ENCODE peak calls at places on chromosomes 5 and 9, in eight cellular contexts. N is NB4, V is fibroblast of mammary gland, W is fibroblast of lung, F is BE2C, M is astrocyte of the cerebellum, Q is A549, J is IMR-90. A is an unnamed sample.

GRCh38 chr5:96254980-96255681 is 177.9 kb downstream of the PCSK1 start:
- DNase-seq in N (no peak), V (peak), W (peak), F (no peak), M (peak), Q (peak), J (peak), A (no peak)

GRCh38 chr5:33223563-33224305 is 217.0 kb upstream of the TARS1 start:
- DNase-seq in N (no peak), V (peak), W (peak), F (no peak), M (no peak), Q (no peak), J (peak), A (no peak)

GRCh38 chr9:108282872-108283271 is 572.9 kb downstream of the ACTL7B start:
- DNase-seq in N (peak), V (peak), W (no peak), F (no peak), M (no peak), Q (no peak), J (peak), A (no peak)

GRCh38 chr9:19032411-19032810 is 598 bp downstream of the SAXO1 start:
- DNase-seq in N (no peak), V (no peak), W (no peak), F (no peak), M (no peak), Q (no peak), J (no peak), A (no peak)

GRCh38 chr5:55993013-55993412 is 1.8 kb downstream of the IL6ST start:
- DNase-seq in N (peak), V (peak), W (no peak), F (no peak), M (no peak), Q (no peak), J (peak), A (peak)

GRCh38 chr5:82639393-82640144 is 361.4 kb upstream of the RPS23 start:
- DNase-seq in N (no peak), V (no peak), W (peak), F (no peak), M (peak), Q (no peak), J (peak), A (no peak)

GRCh38 chr9:113621309-113621791 is 157.8 kb downstream of the RGS3 start:
- DNase-seq in N (no peak), V (peak), W (peak), F (no peak), M (peak), Q (no peak), J (peak), A (peak)

GRCh38 chr9:105883847-105884246 is 189.5 kb downstream of the TMEM38B start:
- DNase-seq in N (peak), V (no peak), W (no peak), F (no peak), M (no peak), Q (no peak), J (no peak), A (no peak)

GRCh38 chr5:30620481-30621085 is 572.9 kb upstream of the CDH6 start:
- DNase-seq in N (no peak), V (no peak), W (no peak), F (no peak), M (no peak), Q (no peak), J (no peak), A (no peak)

GRCh38 chr5:122501087-122501435 is 189.0 kb downstream of the SNCAIP start:
- DNase-seq in N (no peak), V (peak), W (peak), F (no peak), M (peak), Q (no peak), J (peak), A (no peak)

GRCh38 chr9:97969014-97969413 is 14.1 kb upstream of the ANP32B start:
- DNase-seq in N (no peak), V (no peak), W (no peak), F (no peak), M (no peak), Q (no peak), J (no peak), A (no peak)

GRCh38 chr9:135468866-135469521 is 10.6 kb upstream of the PPP1R26 start:
- DNase-seq in N (peak), V (peak), W (peak), F (no peak), M (no peak), Q (no peak), J (peak), A (peak)

GRCh38 chr9:2875218-2875977 is 31.5 kb upstream of the PUM3 start:
- DNase-seq in N (no peak), V (no peak), W (no peak), F (no peak), M (no peak), Q (no peak), J (no peak), A (no peak)

GRCh38 chr5:146623009-146623408 is 107.0 kb upstream of the GPR151 start:
- DNase-seq in N (no peak), V (no peak), W (no peak), F (no peak), M (no peak), Q (no peak), J (no peak), A (no peak)

GRCh38 chr5:146620663-146621051 is 104.7 kb upstream of the GPR151 start:
- DNase-seq in N (no peak), V (no peak), W (no peak), F (no peak), M (no peak), Q (no peak), J (no peak), A (peak)

GRCh38 chr5:146624179-146624578 is 108.2 kb upstream of the GPR151 start:
- DNase-seq in N (no peak), V (no peak), W (no peak), F (no peak), M (no peak), Q (no peak), J (no peak), A (no peak)

GRCh38 chr5:146623657-146624056 is 107.7 kb upstream of the GPR151 start:
- DNase-seq in N (no peak), V (no peak), W (no peak), F (no peak), M (no peak), Q (no peak), J (no peak), A (no peak)

DNA sequence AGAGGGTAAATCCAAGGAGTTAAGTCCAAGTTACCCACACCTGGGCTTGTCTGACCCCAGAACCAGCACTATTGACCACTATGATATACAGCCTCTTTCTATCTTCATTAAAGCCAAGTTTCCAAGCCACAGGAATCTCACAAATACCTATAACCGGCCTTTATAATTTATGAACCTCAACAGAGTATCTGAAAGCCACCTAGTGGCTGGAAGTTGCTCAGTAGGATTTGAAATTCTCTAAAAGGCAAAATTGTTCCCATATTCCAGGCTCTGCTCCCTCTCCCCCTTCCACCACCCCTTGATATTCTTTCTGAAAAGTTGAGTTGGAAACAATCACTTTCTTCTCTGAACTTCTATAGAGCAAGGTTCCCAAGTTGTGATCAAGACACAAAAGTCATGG is 106.4 kb upstream of the GPR151 start:
- DNase-seq in N (no peak), V (no peak), W (peak), F (no peak), M (no peak), Q (no peak), J (no peak), A (no peak)
- TF ChIP-seq CTCF in N (peak), V (peak), W (no peak), F (peak), M (peak), Q (peak), J (peak), A (peak)

GRCh38 chr5:150302301-150303069 is at the start of gene ARSI:
- DNase-seq in N (no peak), V (peak), W (peak), F (no peak), M (no peak), Q (peak), J (no peak), A (peak)
- H3K4me3 ChIP-seq in N (no peak), V (peak), W (peak), F (no peak), M (peak), Q (peak), J (peak), A (peak)

DNA sequence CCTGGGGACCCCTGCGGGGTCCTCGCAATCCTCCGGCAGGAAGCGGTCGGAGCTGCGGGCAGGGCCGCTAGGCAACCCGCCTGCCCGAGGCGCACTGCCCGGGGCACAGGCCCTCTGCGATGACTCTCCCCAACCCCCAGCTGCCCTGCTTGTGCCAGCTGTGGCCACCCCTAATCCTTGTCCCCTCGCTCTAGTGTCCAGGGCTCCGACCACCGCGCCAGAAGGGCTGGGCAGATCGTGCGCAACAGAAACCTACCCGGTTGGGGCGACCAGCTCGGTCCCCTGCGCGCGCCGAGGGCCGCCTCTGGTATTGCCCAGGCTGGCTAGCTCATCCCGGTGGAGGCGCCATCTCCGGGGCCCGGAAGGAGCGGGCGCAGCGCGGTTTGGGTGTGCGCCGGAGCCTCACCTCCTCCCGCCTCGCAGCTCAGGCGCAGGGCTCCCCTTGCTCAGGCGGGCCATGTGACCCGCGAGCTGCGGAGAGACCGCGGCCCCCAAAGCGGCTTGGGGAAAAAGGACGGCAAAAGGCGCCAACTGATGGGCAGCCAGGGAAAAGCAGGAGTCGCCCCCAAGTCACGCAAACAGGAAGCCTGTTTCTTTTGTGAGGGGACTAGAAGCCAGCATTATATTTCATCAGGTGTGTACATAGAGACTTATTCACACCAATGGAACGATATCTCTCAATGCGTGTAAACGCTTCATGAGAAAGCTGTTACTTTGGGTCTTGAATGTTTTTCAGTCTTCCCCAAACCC is 46.8 kb upstream of the RNF20 start:
- DNase-seq in N (no peak), V (peak), W (peak), F (peak), M (no peak), Q (peak), J (peak), A (peak)
- TF ChIP-seq CTCF in N (no peak), V (peak), W (no peak), F (peak), M (peak), Q (peak), J (peak), A (peak)

GRCh38 chr9:136577941-136578619 is 32.2 kb upstream of the NOTCH1 start:
- DNase-seq in N (no peak), V (no peak), W (no peak), F (no peak), M (no peak), Q (no peak), J (no peak), A (no peak)

GRCh38 chr9:136578620-136578914 is 32.7 kb upstream of the NOTCH1 start:
- DNase-seq in N (no peak), V (no peak), W (no peak), F (no peak), M (no peak), Q (no peak), J (no peak), A (no peak)

GRCh38 chr9:136576269-136576626 is 30.4 kb upstream of the NOTCH1 start:
- DNase-seq in N (no peak), V (no peak), W (peak), F (no peak), M (no peak), Q (peak), J (peak), A (no peak)

GRCh38 chr9:136572596-136573313 is 26.9 kb upstream of the NOTCH1 start:
- DNase-seq in N (no peak), V (no peak), W (no peak), F (no peak), M (no peak), Q (no peak), J (no peak), A (peak)

DNA sequence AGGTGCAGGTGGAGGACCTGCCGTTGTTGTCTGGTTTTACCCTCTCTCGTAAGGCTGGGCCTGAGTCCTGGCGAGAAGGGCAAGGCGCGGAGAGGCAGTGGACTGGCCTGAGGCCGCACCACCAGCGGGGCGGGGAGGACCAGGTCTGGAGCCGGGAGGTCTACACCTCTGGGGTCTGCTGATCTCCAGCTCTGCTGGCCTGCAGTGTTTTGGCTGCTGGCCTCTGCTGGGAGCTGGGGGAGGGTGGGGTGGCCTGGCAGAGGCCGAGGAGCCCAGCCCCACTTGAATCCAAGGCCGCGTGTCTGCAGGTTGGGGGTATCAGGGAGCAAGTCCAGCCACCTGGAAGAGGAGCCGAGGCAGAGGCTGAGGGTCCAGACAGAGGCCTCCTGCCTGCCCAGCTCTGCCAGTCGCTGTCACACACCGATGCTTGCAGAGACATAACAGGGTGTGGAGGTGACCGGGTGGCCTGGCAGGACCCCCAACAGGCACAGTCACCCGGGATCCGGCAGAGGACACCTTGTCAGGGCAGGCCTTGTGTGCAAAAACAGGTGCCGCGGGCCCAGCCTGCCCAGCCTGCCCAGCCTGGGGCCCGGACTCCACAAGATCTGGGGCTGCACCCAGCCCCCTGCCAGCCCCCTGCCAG is 29.9 kb upstream of the NOTCH1 start:
- DNase-seq in N (no peak), V (no peak), W (no peak), F (no peak), M (no peak), Q (no peak), J (no peak), A (no peak)
- H3K4me3 ChIP-seq in N (no peak), V (no peak), W (no peak), F (no peak), M (no peak), Q (no peak), J (no peak), A (no peak)

GRCh38 chr5:178387856-178388190 is 155.2 kb upstream of the PHYKPL start:
- DNase-seq in N (no peak), V (no peak), W (no peak), F (no peak), M (no peak), Q (no peak), J (no peak), A (no peak)
- TF ChIP-seq CTCF in N (no peak), V (no peak), W (no peak), F (no peak), M (no peak), Q (no peak), J (no peak), A (no peak)

A was measured in cardiac muscle cell.